ENCODE peak calls at places on chromosomes 2 and 18, in six cellular contexts. K is ovary, B is amygdala, T is astrocyte of the hippocampus, Q is T1000, J is AG20443. F is an unnamed sample.
A peak's percentile ranks its signal among the peaks of the same experiment; 100 is the strongest.

GRCh38 chr18:48749768-48750167 is 201.0 kb downstream of the SMAD7 start:
- DNase-seq in J (peak; percentile 91), B (no peak), K (peak; percentile 84), T (peak; percentile 81), Q (no peak), F (no peak)

GRCh38 chr18:6024740-6025139 is 129.4 kb upstream of the TMEM200C start:
- DNase-seq in K (no peak), Q (no peak), T (no peak), B (no peak), J (no peak), F (no peak)

GRCh38 chr2:219530048-219530963 is 13.3 kb downstream of the CHPF start:
- DNase-seq in B (peak; percentile 66), J (peak; percentile 95), T (peak; percentile 93), Q (peak; percentile 71), K (peak; percentile 89), F (peak; percentile 16)

GRCh38 chr2:73776869-73777519 is 2.9 kb downstream of the DUSP11 start:
- DNase-seq in B (no peak), K (no peak), T (peak; percentile 23), J (no peak), Q (no peak), F (no peak)

GRCh38 chr18:49664086-49664890 is 102.4 kb downstream of the LIPG start:
- DNase-seq in B (no peak), J (no peak), K (peak; percentile 47), T (no peak), Q (no peak), F (no peak)

GRCh38 chr2:174024524-174025270 is 59.5 kb upstream of the SP3 start:
- DNase-seq in B (no peak), K (peak; percentile 87), Q (no peak), T (peak; percentile 76), J (peak; percentile 49), F (no peak)

GRCh38 chr2:118065927-118066326 is 22.3 kb upstream of the INSIG2 start:
- DNase-seq in J (no peak), B (no peak), T (no peak), K (no peak), Q (no peak), F (no peak)

GRCh38 chr2:37713258-37713700 is 41.8 kb upstream of the CDC42EP3 start:
- DNase-seq in T (peak; percentile 78), K (no peak), B (no peak), Q (peak; percentile 32), J (peak; percentile 73), F (no peak)

GRCh38 chr2:236121546-236121945 is 46.6 kb downstream of the GBX2 start:
- DNase-seq in K (no peak), J (no peak), B (no peak), Q (no peak), T (no peak), F (no peak)

GRCh38 chr2:20599861-20600461 is 50.9 kb downstream of the HS1BP3 start:
- DNase-seq in J (no peak), B (peak; percentile 62), K (peak; percentile 31), T (no peak), Q (no peak), F (no peak)

GRCh38 chr2:132651115-132652099 is 18.6 kb downstream of the LYPD1 start:
- DNase-seq in K (no peak), T (peak; percentile 55), B (no peak), J (peak; percentile 60), Q (no peak), F (no peak)

GRCh38 chr2:235330775-235331438 is 162.9 kb upstream of the AGAP1 start:
- DNase-seq in B (no peak), J (peak; percentile 75), K (no peak), T (peak; percentile 80), Q (peak; percentile 81), F (no peak)

GRCh38 chr18:68925268-68925667 is 127.4 kb downstream of the CCDC102B start:
- DNase-seq in T (peak; percentile 2), K (no peak), J (peak; percentile 6), Q (no peak), B (no peak), F (no peak)

GRCh38 chr2:236485519-236485918 is 84.1 kb upstream of the ACKR3 start:
- DNase-seq in J (no peak), T (no peak), K (no peak), Q (no peak), B (no peak), F (no peak)

GRCh38 chr2:200733713-200734198 is 78.0 kb upstream of the BZW1 start:
- DNase-seq in Q (no peak), B (no peak), T (no peak), J (no peak), K (no peak), F (no peak)

GRCh38 chr2:217451634-217452033 is 551.2 kb downstream of the TNS1 start:
- DNase-seq in J (peak; percentile 21), K (peak; percentile 43), B (no peak), T (peak; percentile 51), Q (peak; percentile 9), F (no peak)

GRCh38 chr2:127811397-127811860 is 458 bp upstream of the WDR33 start:
- DNase-seq in B (no peak), Q (no peak), K (no peak), J (peak; percentile 30), T (no peak), F (no peak)

F was measured in esophagus squamous epithelium.